ENCODE peak calls at places on chromosomes 16 and 17, in ten cellular contexts. L is adrenal gland; Z is smooth muscle cell of the brain vasculature; T is omental fat pad; Y is ELF-1; B is HFF-Myc; G is Calu3; J is brain microvascular endothelial cell; H is heart right ventricle; M is stimulated activated CD4-positive, alpha-beta T cell treated with anti-CD3 and anti-CD28 coated beads, Interleukin-4, amount 100 ng/mL, for 48 hours. E is an unnamed sample.

GRCh38 chr17:72640415-72641165 is 451.9 kb downstream of the SLC39A11 start:
- DNase-seq in M (no peak), T (no peak), L (no peak), B (no peak), G (peak), H (no peak), Z (no peak), Y (peak), J (no peak), E (peak)

GRCh38 chr16:48384305-48384981 is 770 bp downstream of the SIAH1 start:
- DNase-seq in T (no peak), H (peak), Y (peak), G (peak), Z (no peak), M (no peak), L (peak), J (peak), B (no peak), E (peak)

GRCh38 chr17:55527520-55528118 is 16.4 kb upstream of the SMIM36 start:
- DNase-seq in M (no peak), Z (peak), H (no peak), G (peak), L (no peak), Y (peak), J (peak), T (no peak), B (peak), E (peak)

GRCh38 chr17:75549246-75550138 is 24.0 kb downstream of the LLGL2 start:
- DNase-seq in B (no peak), Y (peak), T (no peak), G (peak), Z (no peak), J (no peak), L (no peak), H (no peak), M (no peak), E (peak)

GRCh38 chr17:81039854-81040758 is 5.2 kb downstream of the BAIAP2 start:
- DNase-seq in J (peak), H (no peak), B (no peak), G (peak), L (no peak), M (no peak), T (no peak), Y (peak), Z (no peak), E (no peak)

GRCh38 chr17:2087597-2088211 is 32.8 kb downstream of the HIC1 start:
- DNase-seq in L (peak), T (no peak), Y (no peak), G (no peak), M (peak), J (peak), B (no peak), H (no peak), Z (no peak), E (no peak)

GRCh38 chr16:56939801-56940200 is 7.9 kb downstream of the HERPUD1 start:
- DNase-seq in M (no peak), Z (no peak), L (no peak), B (no peak), T (no peak), J (no peak), G (no peak), H (no peak), Y (no peak), E (no peak)

GRCh38 chr16:55035956-55036355 is 105.3 kb downstream of the IRX5 start:
- DNase-seq in L (no peak), Y (no peak), G (no peak), M (no peak), T (no peak), Z (no peak), B (peak), H (no peak), J (no peak), E (no peak)

GRCh38 chr17:77217566-77217965 is 76.8 kb downstream of the SEC14L1 start:
- DNase-seq in B (no peak), M (no peak), H (peak), J (no peak), T (no peak), L (no peak), Y (no peak), Z (no peak), G (no peak), E (no peak)

GRCh38 chr17:82647593-82648164 is 565 bp downstream of the WDR45B start:
- DNase-seq in M (peak), L (peak), T (no peak), B (no peak), G (peak), Z (no peak), J (no peak), Y (peak), H (peak), E (peak)

GRCh38 chr16:14251419-14251818 is 180.3 kb downstream of the MRTFB start:
- DNase-seq in M (no peak), T (no peak), G (no peak), L (no peak), Y (no peak), Z (no peak), H (no peak), J (no peak), B (no peak), E (no peak)

GRCh38 chr16:89658221-89658879 is 714 bp downstream of the SPATA33 start:
- DNase-seq in H (no peak), L (no peak), G (peak), B (no peak), M (peak), T (no peak), J (no peak), Z (no peak), Y (peak), E (peak)

E was measured in HT-29.